ENCODE peak calls at places on chromosomes 16 and 17, in eight cellular contexts. D, S, P, C, J, B, H and E are unnamed samples.

GRCh38 chr16:72821551-72821950 is 226.4 kb downstream of the ZFHX3 start:
- DNase-seq in D (no peak), S (no peak), P (no peak), C (no peak), J (no peak), B (no peak), H (no peak), E (no peak)

GRCh38 chr17:30812218-30813177 is 12.0 kb downstream of the CRLF3 start:
- DNase-seq in D (no peak), S (no peak), P (no peak), C (no peak), J (no peak), B (no peak), H (no peak), E (no peak)

GRCh38 chr16:85324506-85324905 is 212.2 kb upstream of the CIBAR2 start:
- DNase-seq in D (no peak), S (no peak), P (no peak), C (no peak), J (no peak), B (no peak), H (no peak), E (no peak)

GRCh38 chr16:56866955-56867830 is 2.2 kb downstream of the SLC12A3 start:
- DNase-seq in D (peak; percentile 56), S (no peak), P (peak; percentile 42), C (no peak), J (peak; percentile 47), B (peak; percentile 49), H (peak; percentile 46), E (peak; percentile 47)

GRCh38 chr17:45838751-45839150 is 5.9 kb upstream of the SPPL2C start:
- DNase-seq in D (no peak), S (no peak), P (no peak), C (no peak), J (no peak), B (no peak), H (no peak), E (no peak)

GRCh38 chr17:77634710-77635109 is 323.8 kb upstream of the TNRC6C start:
- DNase-seq in D (no peak), S (no peak), P (no peak), C (no peak), J (no peak), B (no peak), H (no peak), E (no peak)

GRCh38 chr17:46053911-46054534 is 55.0 kb downstream of the STH start:
- DNase-seq in D (no peak), S (no peak), P (no peak), C (no peak), J (no peak), B (no peak), H (no peak), E (no peak)

GRCh38 chr17:13418891-13419290 is 182.8 kb downstream of the HS3ST3A1 start:
- DNase-seq in D (no peak), S (no peak), P (no peak), C (no peak), J (no peak), B (no peak), H (no peak), E (no peak)

GRCh38 chr17:50145532-50146229 is 4.8 kb downstream of the PPP1R9B start:
- DNase-seq in D (no peak), S (no peak), P (no peak), C (no peak), J (no peak), B (no peak), H (no peak), E (no peak)